ENCODE peak calls at places on chromosomes 5 and 9, in seven cellular contexts. R is lower leg skin, S is NB4, J is choroid plexus epithelial cell, K is cardiac muscle cell, Q is neural progenitor cell, E is Peyer's patch. O is an unnamed sample.

GRCh38 chr9:19926774-19927173 is 137.9 kb upstream of the SLC24A2 start:
- DNase-seq in R (no peak), S (no peak), J (no peak), K (no peak), Q (no peak), E (no peak), O (no peak)

GRCh38 chr9:130713286-130713975 is 19.9 kb downstream of the EXOSC2 start:
- DNase-seq in R (no peak), S (peak; percentile 42), J (peak; percentile 41), K (peak; percentile 47), Q (no peak), E (no peak), O (no peak)

GRCh38 chr9:122835313-122835731 is 6.9 kb upstream of the PDCL start:
- DNase-seq in R (no peak), S (no peak), J (no peak), K (peak; percentile 22), Q (peak; percentile 63), E (no peak), O (no peak)

GRCh38 chr5:21834863-21835262 is 1018.3 kb downstream of the CDH12 start:
- DNase-seq in R (no peak), S (no peak), J (no peak), K (no peak), Q (no peak), E (no peak), O (no peak)

GRCh38 chr5:6384856-6385255 is 6.5 kb upstream of the MED10 start:
- DNase-seq in R (no peak), S (no peak), J (no peak), K (no peak), Q (no peak), E (no peak), O (no peak)

GRCh38 chr9:103407260-103407659 is 412.1 kb downstream of the CYLC2 start:
- DNase-seq in R (no peak), S (peak; percentile 2), J (no peak), K (no peak), Q (no peak), E (no peak), O (no peak)

GRCh38 chr9:92671323-92671722 is 1.4 kb upstream of the IPPK start:
- DNase-seq in R (peak; percentile 46), S (peak; percentile 16), J (peak; percentile 82), K (no peak), Q (no peak), E (peak; percentile 39), O (no peak)

GRCh38 chr9:69620731-69621130 is 51.4 kb downstream of the APBA1 start:
- DNase-seq in R (no peak), S (no peak), J (no peak), K (no peak), Q (no peak), E (no peak), O (no peak)

GRCh38 chr9:130421802-130422276 is 22.9 kb upstream of the ASS1 start:
- DNase-seq in R (no peak), S (no peak), J (peak; percentile 89), K (no peak), Q (peak; percentile 80), E (no peak), O (no peak)

GRCh38 chr5:160511280-160511929 is 89.8 kb downstream of the PTTG1 start:
- DNase-seq in R (no peak), S (no peak), J (no peak), K (no peak), Q (no peak), E (no peak), O (no peak)

GRCh38 chr9:86500667-86501435 is 146.6 kb upstream of the TUT7 start:
- DNase-seq in R (peak; percentile 42), S (peak; percentile 13), J (peak; percentile 93), K (no peak), Q (no peak), E (no peak), O (no peak)

GRCh38 chr5:160556886-160557285 is 135.2 kb downstream of the PTTG1 start:
- DNase-seq in R (no peak), S (no peak), J (no peak), K (no peak), Q (no peak), E (no peak), O (no peak)

GRCh38 chr9:125255781-125256391 is 5.7 kb upstream of the GAPVD1 start:
- DNase-seq in R (no peak), S (peak; percentile 46), J (peak; percentile 48), K (peak; percentile 28), Q (peak; percentile 24), E (no peak), O (no peak)

GRCh38 chr9:116933251-116933650 is 246.1 kb downstream of the TRIM32 start:
- DNase-seq in R (no peak), S (no peak), J (no peak), K (no peak), Q (no peak), E (no peak), O (no peak)

GRCh38 chr9:18296702-18297531 is 177.0 kb upstream of the ADAMTSL1 start:
- DNase-seq in R (no peak), S (peak; percentile 36), J (peak; percentile 28), K (no peak), Q (no peak), E (no peak), O (no peak)

GRCh38 chr5:139103762-139104161 is 94.4 kb downstream of the SIL1 start:
- DNase-seq in R (no peak), S (no peak), J (no peak), K (no peak), Q (no peak), E (no peak), O (no peak)

GRCh38 chr9:127975376-127976315 is 5.1 kb downstream of the EEIG1 start:
- DNase-seq in R (no peak), S (no peak), J (no peak), K (no peak), Q (no peak), E (peak; percentile 57), O (no peak)

GRCh38 chr5:79333852-79334557 is 98.1 kb downstream of the JMY start:
- DNase-seq in R (no peak), S (no peak), J (no peak), K (no peak), Q (peak; percentile 7), E (no peak), O (no peak)

GRCh38 chr5:79330071-79330470 is 94.1 kb downstream of the JMY start:
- DNase-seq in R (no peak), S (no peak), J (peak; percentile 7), K (no peak), Q (no peak), E (no peak), O (no peak)

GRCh38 chr5:79329453-79329852 is 93.5 kb downstream of the JMY start:
- DNase-seq in R (no peak), S (no peak), J (no peak), K (no peak), Q (no peak), E (no peak), O (no peak)
- TF ChIP-seq CTCF in R (no peak), S (no peak), J (no peak), K (no peak), Q (no peak), E (no peak), O (no peak)

DNA sequence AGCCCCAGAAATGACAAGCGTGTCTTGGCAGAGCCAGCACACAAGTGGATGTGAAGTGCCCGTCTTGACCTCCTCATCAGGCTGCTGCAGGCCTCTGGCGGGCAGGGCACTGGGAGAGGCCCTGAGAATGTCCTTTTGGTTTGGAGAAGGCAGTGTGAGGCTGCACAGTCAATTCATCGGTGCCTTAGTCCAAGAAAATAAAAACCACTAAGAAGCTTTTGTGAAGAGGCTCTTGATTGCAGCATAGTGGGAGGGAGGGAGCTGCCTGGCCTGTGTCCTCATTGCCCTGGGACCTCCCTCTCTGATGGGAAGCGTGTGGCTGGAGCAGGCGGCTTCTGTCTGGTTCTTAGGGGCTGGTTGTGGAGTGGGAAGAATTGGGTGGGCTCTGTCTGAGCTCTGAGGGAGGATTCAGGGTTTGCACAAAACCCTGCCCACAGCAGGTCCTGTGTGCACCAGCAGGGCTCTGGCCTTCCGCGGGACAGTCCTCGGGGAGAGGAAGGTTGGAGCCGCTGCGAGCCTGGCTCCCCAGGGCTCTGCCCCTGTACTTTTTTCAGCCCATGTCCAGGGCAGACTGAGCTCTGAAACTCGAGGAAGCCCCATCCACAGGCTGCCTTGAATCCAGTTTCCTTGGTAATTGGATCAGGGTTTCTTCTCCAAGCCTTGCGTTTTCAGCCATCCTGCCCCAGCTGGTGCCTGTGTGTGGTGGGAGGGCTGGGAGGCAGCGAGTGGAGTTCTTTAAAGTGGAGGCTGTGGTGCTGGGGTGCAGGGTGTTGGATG is 1.1 kb downstream of the HRCT1 start:
- DNase-seq in R (peak; percentile 70), S (no peak), J (peak; percentile 85), K (no peak), Q (peak; percentile 47), E (peak; percentile 70), O (no peak)
- H3K4me3 ChIP-seq in R (no peak overlapping the region), S (no peak overlapping the region), J (no peak overlapping the region), K (no peak overlapping the region), Q (no peak overlapping the region), E (no peak overlapping the region), O (no peak overlapping the region)

GRCh38 chr9:33168941-33169544 is 1.9 kb upstream of the B4GALT1 start:
- DNase-seq in R (no peak), S (no peak), J (no peak), K (no peak), Q (no peak), E (no peak), O (no peak)

GRCh38 chr9:33167949-33168535 is 906 bp upstream of the B4GALT1 start:
- DNase-seq in R (no peak), S (peak; percentile 83), J (peak; percentile 31), K (peak; percentile 38), Q (no peak), E (no peak), O (no peak)

GRCh38 chr9:33172256-33172678 is 5.1 kb upstream of the B4GALT1 start:
- DNase-seq in R (no peak), S (no peak), J (peak; percentile 72), K (no peak), Q (no peak), E (no peak), O (no peak)

GRCh38 chr9:33172735-33173238 is 5.7 kb upstream of the B4GALT1 start:
- DNase-seq in R (no peak), S (no peak), J (no peak), K (no peak), Q (no peak), E (no peak), O (no peak)

GRCh38 chr9:33170464-33171156 is 3.5 kb upstream of the B4GALT1 start:
- DNase-seq in R (peak; percentile 52), S (peak; percentile 81), J (peak; percentile 22), K (peak; percentile 45), Q (peak; percentile 44), E (peak; percentile 65), O (peak; percentile 28)
- TF ChIP-seq CTCF in R (no peak), S (peak; percentile 43), J (peak; percentile 39), K (no peak), Q (peak; percentile 42), E (peak; percentile 57), O (peak; percentile 73)

GRCh38 chr5:10527281-10527950 is 36.5 kb upstream of the ANKRD33B start:
- DNase-seq in R (no peak), S (peak; percentile 54), J (peak; percentile 81), K (no peak), Q (no peak), E (no peak), O (no peak)
- H3K4me3 ChIP-seq in R (no peak overlapping the region), S (no peak overlapping the region), J (no peak overlapping the region), K (no peak overlapping the region), Q (no peak overlapping the region), E (no peak overlapping the region), O (no peak overlapping the region)

O was measured in LNCaP clone FGC.